ENCODE peak calls at places on chromosomes 11 and 22, in nine cellular contexts. Q, E, D, J, R, W, B, I and C are unnamed samples.

GRCh38 chr11:134036484-134037092 is 32.3 kb upstream of the JAM3 start:
- DNase-seq in J (no peak), R (no peak), Q (no peak), B (no peak), W (no peak), E (no peak), I (no peak), D (peak), C (no peak)

GRCh38 chr11:48081151-48082010 is 101.0 kb downstream of the PTPRJ start:
- DNase-seq in B (peak), Q (peak), E (peak), I (peak), R (peak), W (no peak), D (no peak), J (peak), C (no peak)

GRCh38 chr11:83609181-83609580 is 323.0 kb upstream of the CCDC90B start:
- DNase-seq in I (no peak), J (no peak), Q (no peak), B (no peak), D (no peak), W (no peak), R (no peak), E (no peak), C (no peak)

GRCh38 chr11:93279911-93280347 is 50.6 kb upstream of the DEUP1 start:
- DNase-seq in J (no peak), W (no peak), I (no peak), B (no peak), D (no peak), E (no peak), R (no peak), Q (no peak), C (no peak)

GRCh38 chr11:86949995-86950993 is 4.9 kb downstream of the FZD4 start:
- DNase-seq in Q (no peak), I (no peak), W (no peak), J (no peak), D (no peak), R (peak), E (no peak), B (no peak), C (no peak)

GRCh38 chr22:49276567-49276966 is 551.1 kb downstream of the BRD1 start:
- DNase-seq in W (no peak), D (no peak), E (no peak), I (no peak), B (peak), Q (no peak), J (no peak), R (no peak), C (no peak)

GRCh38 chr22:39898997-39899396 is 1.9 kb upstream of the GRAP2 start:
- DNase-seq in W (no peak), D (no peak), B (no peak), I (peak), R (no peak), J (no peak), E (no peak), Q (peak), C (peak)

GRCh38 chr11:130454495-130455262 is 6.2 kb downstream of the ADAMTS15 start:
- DNase-seq in W (no peak), R (peak), B (no peak), I (no peak), D (no peak), Q (no peak), J (no peak), E (no peak), C (no peak)

GRCh38 chr11:86372586-86372985 is 2.1 kb upstream of the CCDC81 start:
- DNase-seq in Q (no peak), B (no peak), W (no peak), E (peak), D (no peak), I (no peak), J (no peak), R (no peak), C (no peak)

GRCh38 chr11:67303989-67304411 is 670 bp downstream of the SSH3 start:
- DNase-seq in W (peak), E (no peak), R (peak), J (no peak), Q (no peak), B (peak), I (peak), D (no peak), C (no peak)

GRCh38 chr11:73729594-73730206 is 31.2 kb downstream of the RAB6A start:
- DNase-seq in W (no peak), R (no peak), B (no peak), D (peak), J (no peak), E (no peak), Q (peak), I (peak), C (no peak)

GRCh38 chr22:47605886-47606285 is 843.4 kb downstream of the TBC1D22A start:
- DNase-seq in J (no peak), W (no peak), Q (no peak), E (no peak), R (no peak), B (no peak), I (no peak), D (no peak), C (no peak)

GRCh38 chr11:105838668-105839403 is 183.2 kb downstream of the MSANTD4 start:
- DNase-seq in W (no peak), D (no peak), J (no peak), E (no peak), I (peak), R (peak), B (no peak), Q (no peak), C (no peak)

GRCh38 chr22:35752172-35752832 is 34.6 kb downstream of the APOL5 start:
- DNase-seq in Q (peak), R (no peak), I (peak), J (no peak), W (no peak), D (peak), E (no peak), B (no peak), C (peak)

GRCh38 chr11:9251306-9251705 is 13.8 kb downstream of the DENND5A start:
- DNase-seq in J (no peak), R (no peak), Q (no peak), D (no peak), W (no peak), B (no peak), I (no peak), E (no peak), C (no peak)

GRCh38 chr11:15180212-15180814 is 65.6 kb downstream of the INSC start:
- DNase-seq in B (no peak), R (peak), E (no peak), I (no peak), D (no peak), W (no peak), J (no peak), Q (no peak), C (no peak)

GRCh38 chr22:49613108-49613507 is 214.6 kb downstream of the BRD1 start:
- DNase-seq in B (no peak), Q (no peak), J (no peak), E (no peak), I (no peak), W (no peak), R (no peak), D (no peak), C (no peak)

GRCh38 chr11:68704887-68705286 is 20.5 kb downstream of the GAL start:
- DNase-seq in B (no peak), J (no peak), Q (no peak), W (no peak), I (no peak), D (peak), E (no peak), R (no peak), C (no peak)

GRCh38 chr11:92782806-92783205 is 186.6 kb upstream of the MTNR1B start:
- DNase-seq in D (no peak), W (no peak), E (no peak), R (peak), J (no peak), I (no peak), B (no peak), Q (no peak), C (no peak)

GRCh38 chr22:44585559-44586121 is 87.6 kb upstream of the RTL6 start:
- DNase-seq in I (no peak), R (no peak), J (no peak), Q (no peak), W (no peak), B (peak), D (no peak), E (no peak), C (no peak)

GRCh38 chr22:44026630-44027511 is 2.8 kb downstream of the PARVB start:
- DNase-seq in W (no peak), E (peak), B (peak), R (peak), D (no peak), I (peak), J (no peak), Q (peak), C (peak)

GRCh38 chr11:15507592-15507991 is 392.9 kb downstream of the INSC start:
- DNase-seq in E (peak), B (no peak), W (no peak), J (no peak), I (no peak), D (no peak), Q (no peak), R (peak), C (no peak)

GRCh38 chr11:130612291-130612802 is 163.9 kb downstream of the ADAMTS15 start:
- DNase-seq in Q (no peak), J (no peak), I (no peak), B (no peak), R (peak), D (no peak), W (no peak), E (no peak), C (no peak)

GRCh38 chr22:49826603-49827306 is 918 bp downstream of the BRD1 start:
- DNase-seq in J (no peak), Q (peak), B (peak), E (peak), I (peak), R (peak), W (peak), D (peak), C (peak)

GRCh38 chr11:3926458-3927095 is 71.1 kb downstream of the STIM1 start:
- DNase-seq in I (no peak), W (no peak), R (no peak), J (no peak), Q (no peak), E (no peak), B (no peak), D (no peak), C (no peak)

GRCh38 chr22:50530280-50530856 is 556 bp upstream of the TYMP start:
- DNase-seq in B (peak), E (peak), Q (peak), J (no peak), W (no peak), D (peak), R (peak), I (peak), C (peak)

GRCh38 chr22:31337178-31337577 is 9.0 kb downstream of the PATZ1 start:
- DNase-seq in D (no peak), R (peak), B (peak), W (no peak), I (no peak), J (no peak), E (no peak), Q (no peak), C (no peak)

GRCh38 chr22:21775061-21775460 is 39.5 kb upstream of the YPEL1 start:
- DNase-seq in I (no peak), E (no peak), R (peak), Q (no peak), J (peak), B (no peak), D (no peak), W (no peak), C (no peak)

GRCh38 chr22:17772249-17772962 is 1.9 kb downstream of the BID start:
- DNase-seq in R (peak), B (no peak), Q (no peak), D (no peak), J (no peak), W (no peak), E (no peak), I (no peak), C (no peak)

GRCh38 chr22:46809153-46809885 is 46.9 kb downstream of the TBC1D22A start:
- DNase-seq in B (no peak), J (no peak), I (no peak), E (no peak), Q (no peak), R (no peak), W (no peak), D (no peak), C (no peak)

GRCh38 chr11:101202614-101203013 is 73.0 kb upstream of the PGR start:
- DNase-seq in E (no peak), R (no peak), J (no peak), Q (no peak), W (no peak), I (no peak), D (no peak), B (no peak), C (no peak)

GRCh38 chr22:48099251-48099650 is 1336.8 kb downstream of the TBC1D22A start:
- DNase-seq in Q (peak), I (no peak), W (no peak), E (no peak), R (no peak), D (no peak), B (peak), J (no peak), C (peak)

GRCh38 chr11:29452131-29452530 is 564.7 kb downstream of the KCNA4 start:
- DNase-seq in W (no peak), I (no peak), R (peak), E (no peak), Q (no peak), D (no peak), B (no peak), J (no peak), C (no peak)

GRCh38 chr11:49424136-49424535 is 215.7 kb upstream of the FOLH1 start:
- DNase-seq in I (no peak), B (no peak), E (no peak), J (no peak), R (no peak), W (no peak), D (no peak), Q (no peak), C (no peak)

GRCh38 chr11:85874265-85874664 is 19.1 kb downstream of the CCDC83 start:
- DNase-seq in R (peak), B (no peak), W (no peak), D (no peak), J (no peak), I (no peak), Q (no peak), E (no peak), C (no peak)

GRCh38 chr11:130527648-130528300 is 79.3 kb downstream of the ADAMTS15 start:
- DNase-seq in B (no peak), E (no peak), Q (no peak), W (no peak), R (peak), I (peak), D (no peak), J (no peak), C (no peak)

GRCh38 chr11:36598051-36598450 is at the start of gene RAG2:
- DNase-seq in D (no peak), W (no peak), B (no peak), Q (no peak), J (no peak), R (no peak), E (no peak), I (no peak), C (no peak)